ENCODE peak calls at places on chromosomes 1 and 21, in four cellular contexts. T, Z, H and V are unnamed samples.

GRCh38 chr1:37995773-37996379 is 6.1 kb upstream of the SF3A3 start:
- DNase-seq in T (peak), H (no peak), Z (no peak), V (no peak)

GRCh38 chr1:203690730-203691129 is 64.1 kb downstream of the ATP2B4 start:
- DNase-seq in T (no peak), Z (no peak), H (no peak), V (no peak)

GRCh38 chr1:83508485-83509151 is 490.3 kb downstream of the TTLL7 start:
- DNase-seq in Z (no peak), T (peak), H (no peak), V (no peak)

GRCh38 chr1:55860816-55861519 is 645.8 kb upstream of the USP24 start:
- DNase-seq in H (no peak), T (no peak), Z (no peak), V (no peak)

GRCh38 chr1:36342426-36343185 is 19.2 kb upstream of the EVA1B start:
- DNase-seq in T (peak), Z (no peak), H (peak), V (peak)

GRCh38 chr1:30668026-30668425 is 55.4 kb downstream of the MATN1 start:
- DNase-seq in H (no peak), T (no peak), Z (no peak), V (no peak)

GRCh38 chr1:29502901-29503300 is 266.6 kb downstream of the PTPRU start:
- DNase-seq in T (no peak), H (no peak), Z (no peak), V (no peak)

GRCh38 chr1:30225336-30225735 is 498.0 kb downstream of the MATN1 start:
- DNase-seq in T (no peak), Z (no peak), H (no peak), V (no peak)

GRCh38 chr1:100400332-100400933 is 48.1 kb downstream of the CDC14A start:
- DNase-seq in Z (peak), H (peak), T (peak), V (peak)

GRCh38 chr1:223700942-223701637 is 11.2 kb upstream of the CAPN2 start:
- DNase-seq in Z (peak), T (no peak), H (peak), V (no peak)

GRCh38 chr1:28087614-28088167 is 719 bp downstream of the EYA3 start:
- DNase-seq in Z (peak), T (peak), H (no peak), V (peak)

GRCh38 chr1:175319112-175319911 is 126.7 kb upstream of the KIAA0040 start:
- DNase-seq in T (peak), Z (peak), H (peak), V (peak)

GRCh38 chr1:22711591-22712501 is 1.2 kb downstream of the EPHB2 start:
- DNase-seq in H (no peak), Z (no peak), T (no peak), V (no peak)

GRCh38 chr1:35573198-35573775 is at the start of gene TFAP2E:
- DNase-seq in Z (no peak), T (no peak), H (no peak), V (no peak)

GRCh38 chr1:94514095-94514727 is 27.3 kb downstream of the F3 start:
- DNase-seq in Z (peak), H (no peak), T (no peak), V (no peak)

GRCh38 chr1:54463259-54464030 is 57.3 kb upstream of the SSBP3 start:
- DNase-seq in H (no peak), T (no peak), Z (no peak), V (no peak)

GRCh38 chr1:235504494-235505222 is 406 bp upstream of the B3GALNT2 start:
- DNase-seq in T (peak), H (peak), Z (peak), V (peak)

GRCh38 chr1:24060482-24060881 is 51.5 kb downstream of the MYOM3 start:
- DNase-seq in Z (no peak), H (no peak), T (no peak), V (no peak)

GRCh38 chr21:42597487-42598158 is 55.8 kb upstream of the PDE9A start:
- DNase-seq in H (no peak), Z (no peak), T (no peak), V (no peak)